ENCODE peak calls at places on chromosome 7, in nine cellular contexts. N is spleen, A is endothelial cell of umbilical vein, F is body of pancreas, Z is tibial nerve, O is suprapubic skin, U is heart left ventricle, T is transverse colon, B is uterus. L is an unnamed sample.
A peak's percentile ranks its signal among the peaks of the same experiment; 100 is the strongest.

GRCh38 chr7:25656581-25657026 is 428.3 kb upstream of the NPVF start:
- DNase-seq in N (no peak), A (peak; percentile 7), F (no peak), Z (peak; percentile 36), O (no peak), U (no peak), T (no peak), B (no peak), L (no peak)

GRCh38 chr7:35652124-35652523 is 42.8 kb downstream of the HERPUD2 start:
- DNase-seq in N (peak; percentile 56), A (no peak), F (no peak), Z (no peak), O (no peak), U (no peak), T (no peak), B (no peak), L (no peak)

GRCh38 chr7:138755331-138755747 is 42.5 kb upstream of the TMEM213 start:
- DNase-seq in N (no peak), A (no peak), F (no peak), Z (no peak), O (no peak), U (no peak), T (no peak), B (no peak), L (no peak)

GRCh38 chr7:126805351-126805750 is 447.4 kb downstream of the GRM8 start:
- DNase-seq in N (no peak), A (no peak), F (no peak), Z (no peak), O (no peak), U (no peak), T (no peak), B (no peak), L (no peak)

GRCh38 chr7:13467111-13467547 is 522.3 kb downstream of the ETV1 start:
- DNase-seq in N (no peak), A (no peak), F (no peak), Z (no peak), O (no peak), U (no peak), T (no peak), B (no peak), L (no peak)

GRCh38 chr7:133853706-133854276 is 273.3 kb upstream of the LRGUK start:
- DNase-seq in N (no peak), A (peak; percentile 27), F (peak; percentile 41), Z (no peak), O (no peak), U (no peak), T (peak; percentile 35), B (no peak), L (peak; percentile 35)

GRCh38 chr7:132654150-132654549 is 77.9 kb upstream of the PLXNA4 start:
- DNase-seq in N (no peak), A (no peak), F (no peak), Z (no peak), O (no peak), U (no peak), T (no peak), B (no peak), L (no peak)

GRCh38 chr7:34057956-34058355 is 152.6 kb downstream of the BMPER start:
- DNase-seq in N (no peak), A (no peak), F (no peak), Z (no peak), O (no peak), U (no peak), T (no peak), B (no peak), L (no peak)

GRCh38 chr7:34184466-34184865 is 279.1 kb downstream of the BMPER start:
- DNase-seq in N (no peak), A (no peak), F (no peak), Z (no peak), O (no peak), U (no peak), T (no peak), B (no peak), L (no peak)

GRCh38 chr7:81645435-81645834 is 124.4 kb downstream of the HGF start:
- DNase-seq in N (no peak), A (no peak), F (no peak), Z (no peak), O (no peak), U (no peak), T (no peak), B (no peak), L (no peak)

GRCh38 chr7:148914208-148914777 is 30.2 kb upstream of the EZH2 start:
- DNase-seq in N (no peak), A (no peak), F (no peak), Z (no peak), O (peak; percentile 40), U (no peak), T (no peak), B (no peak), L (no peak)

GRCh38 chr7:55508301-55509011 is 63.8 kb downstream of the VOPP1 start:
- DNase-seq in N (no peak), A (no peak), F (no peak), Z (no peak), O (no peak), U (no peak), T (no peak), B (no peak), L (no peak)

DNA sequence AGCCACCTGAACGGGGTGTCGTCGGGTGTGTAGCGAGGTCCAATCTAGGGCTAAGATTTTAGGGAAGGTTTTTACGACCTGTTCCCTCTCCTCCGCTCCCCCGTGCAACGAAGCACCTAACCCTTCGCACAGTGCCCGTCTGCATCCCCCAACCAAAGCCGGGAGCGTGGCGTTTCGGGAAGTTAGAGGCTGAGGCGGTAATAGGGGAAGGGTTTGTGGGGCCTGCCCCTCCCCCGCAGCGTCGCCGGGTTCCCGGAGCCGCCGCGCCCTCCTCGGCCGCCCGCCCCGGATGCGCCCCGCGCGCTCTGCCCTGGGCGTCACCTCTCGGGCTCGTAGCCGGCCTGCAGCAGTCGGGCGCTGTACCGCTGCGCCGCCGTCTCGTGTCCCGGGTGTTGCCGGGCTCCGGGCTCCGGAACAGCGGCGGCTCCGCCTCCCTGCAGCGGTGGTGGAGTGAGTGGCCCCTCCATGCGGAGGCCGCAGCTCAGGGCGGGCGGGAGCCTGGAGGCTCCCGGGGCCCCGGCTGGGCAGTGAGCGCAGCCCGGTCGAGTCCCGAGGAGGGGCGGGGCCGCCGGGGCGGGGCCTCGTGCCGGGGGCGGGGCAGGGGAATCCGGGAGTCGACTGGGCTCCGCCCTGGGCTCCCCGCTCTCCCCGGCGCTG is at the start of gene IMPDH1:
- DNase-seq in N (peak; percentile 99), A (no peak), F (peak; percentile 87), Z (peak; percentile 87), O (peak; percentile 94), U (peak; percentile 89), T (peak; percentile 95), B (peak; percentile 95), L (peak; percentile 76)
- TF ChIP-seq POLR2A in N (peak; percentile 51), A (peak; percentile 71), F (peak; percentile 66), Z (peak; percentile 23), O (no peak), U (peak; percentile 78), T (peak; percentile 60), B (peak; percentile 26), L (no peak)

DNA sequence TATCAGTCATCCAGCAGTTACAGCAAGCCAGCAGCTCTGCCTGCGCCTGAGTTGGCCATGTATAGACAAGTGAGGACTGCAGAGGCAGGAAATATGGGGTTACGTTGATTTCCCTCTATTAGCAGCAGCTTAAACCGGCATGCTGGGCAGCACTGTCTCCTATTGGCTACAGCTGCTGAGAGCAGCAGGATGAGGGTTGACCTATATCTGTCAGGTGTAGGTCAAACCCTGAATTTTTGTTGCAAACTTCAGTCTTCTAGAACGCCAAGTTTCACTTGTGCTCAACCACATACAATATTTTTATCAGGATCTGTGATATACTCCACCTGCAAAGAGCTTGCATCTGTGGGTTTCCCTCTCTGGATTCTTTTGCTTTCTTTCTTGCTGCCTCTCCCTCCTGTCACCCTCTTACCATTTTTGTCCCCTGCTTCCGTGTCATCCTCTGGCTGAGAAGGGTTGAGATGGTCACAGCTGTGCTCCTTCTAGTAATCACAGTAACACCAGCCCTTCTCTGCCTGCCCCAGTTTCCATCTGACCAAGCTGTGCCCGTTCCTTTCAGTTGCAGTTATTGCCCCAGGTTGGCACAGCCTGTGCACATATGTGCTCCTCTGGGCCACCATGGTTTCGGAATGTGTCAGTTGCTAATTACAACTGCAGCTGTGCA is 23.8 kb upstream of the GLCCI1 start:
- DNase-seq in N (peak; percentile 86), A (peak; percentile 24), F (no peak), Z (no peak), O (no peak), U (no peak), T (peak; percentile 69), B (no peak), L (peak; percentile 16)
- TF ChIP-seq POLR2A in N (no peak), A (no peak), F (no peak), Z (no peak), O (no peak), U (no peak), T (no peak), B (no peak), L (no peak)

DNA sequence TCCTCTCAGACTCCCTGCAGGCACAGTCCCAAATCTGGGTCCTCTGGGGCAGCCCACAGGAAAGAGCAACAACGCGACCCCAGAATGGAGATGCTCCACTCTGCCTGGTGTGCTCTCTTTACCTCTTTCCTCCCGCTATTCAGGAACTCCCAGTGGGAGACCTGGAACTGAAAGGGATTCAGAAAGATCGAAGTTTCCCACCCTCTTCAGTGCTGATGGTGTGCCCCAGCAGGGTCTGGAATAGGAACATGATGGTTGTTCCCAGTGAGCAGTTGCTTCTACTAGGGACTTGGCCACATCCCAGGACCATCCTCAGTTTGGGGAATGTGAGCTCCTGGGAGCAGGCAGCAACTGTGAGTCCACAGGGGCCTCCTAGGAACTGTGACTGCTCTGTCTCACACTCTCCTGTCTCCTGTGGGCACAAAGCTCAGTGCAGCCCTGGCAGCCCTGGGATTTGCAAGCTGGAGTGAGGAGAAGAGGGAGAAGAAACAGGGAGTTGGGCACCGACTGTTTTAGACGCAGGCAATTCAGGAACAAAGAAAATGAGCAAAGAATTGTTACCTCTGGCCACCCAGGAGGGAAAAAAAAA is 17.9 kb downstream of the OR6V1 start:
- DNase-seq in N (no peak), A (no peak), F (no peak), Z (no peak), O (no peak), U (no peak), T (no peak), B (no peak), L (no peak)
- TF ChIP-seq POLR2A in N (no peak), A (no peak), F (no peak), Z (no peak), O (no peak), U (no peak), T (no peak), B (no peak), L (no peak)

GRCh38 chr7:1409555-1409954 is 49.7 kb downstream of the MICALL2 start:
- DNase-seq in N (no peak), A (no peak), F (no peak), Z (no peak), O (no peak), U (no peak), T (no peak), B (no peak), L (no peak)

GRCh38 chr7:1412322-1413261 is 46.7 kb downstream of the MICALL2 start:
- DNase-seq in N (peak; percentile 94), A (peak; percentile 89), F (peak; percentile 86), Z (peak; percentile 70), O (no peak), U (peak; percentile 72), T (peak; percentile 88), B (peak; percentile 63), L (peak; percentile 90)

GRCh38 chr7:1411414-1411813 is 47.9 kb downstream of the MICALL2 start:
- DNase-seq in N (no peak), A (no peak), F (no peak), Z (no peak), O (no peak), U (no peak), T (no peak), B (no peak), L (no peak)

GRCh38 chr7:1408466-1408865 is 50.8 kb downstream of the MICALL2 start:
- DNase-seq in N (no peak), A (no peak), F (no peak), Z (no peak), O (no peak), U (no peak), T (no peak), B (no peak), L (no peak)

GRCh38 chr7:1410992-1411391 is 48.3 kb downstream of the MICALL2 start:
- DNase-seq in N (no peak), A (no peak), F (no peak), Z (no peak), O (no peak), U (no peak), T (no peak), B (no peak), L (no peak)
- TF ChIP-seq POLR2A in N (no peak), A (no peak), F (no peak), Z (no peak), O (no peak), U (no peak), T (no peak), B (no peak), L (no peak)

L was measured in erythroblast.